ENCODE peak calls at places on chromosomes 12 and 14, in six cellular contexts. K is mesenchymal stem cell, P is IMR-90, X is neuronal stem cell, R is H1, G is H9. H is an unnamed sample.

GRCh38 chr12:48000878-48001321 is 3.4 kb downstream of the COL2A1 start:
- DNase-seq in K (peak; percentile 63), P (peak; percentile 47), X (peak; percentile 37), R (no peak), G (peak; percentile 82), H (peak; percentile 93)

GRCh38 chr12:89571481-89572190 is 45.8 kb upstream of the POC1B start:
- DNase-seq in K (no peak), P (peak; percentile 52), X (no peak), R (no peak), G (no peak), H (no peak)

GRCh38 chr14:43356984-43357545 is 1150.0 kb downstream of the FSCB start:
- DNase-seq in K (no peak), P (no peak), X (no peak), R (no peak), G (no peak), H (no peak)

GRCh38 chr14:99619873-99620834 is 16.1 kb upstream of the CCDC85C start:
- DNase-seq in K (peak; percentile 56), P (peak; percentile 45), X (no peak), R (no peak), G (peak; percentile 26), H (peak; percentile 32)

GRCh38 chr12:88432536-88433462 is 147.5 kb downstream of the KITLG start:
- DNase-seq in K (peak; percentile 33), P (peak; percentile 46), X (no peak), R (no peak), G (no peak), H (no peak)

GRCh38 chr12:57047981-57048380 is 1.9 kb downstream of the MYO1A start:
- DNase-seq in K (no peak), P (peak; percentile 43), X (no peak), R (no peak), G (no peak), H (peak; percentile 85)

GRCh38 chr12:71551529-71551928 is 111.9 kb downstream of the LGR5 start:
- DNase-seq in K (peak; percentile 41), P (peak; percentile 15), X (no peak), R (no peak), G (no peak), H (no peak)

GRCh38 chr14:31926123-31926522 is 151.0 kb upstream of the ARHGAP5 start:
- DNase-seq in K (peak; percentile 50), P (peak; percentile 53), X (no peak), R (no peak), G (no peak), H (peak; percentile 76)

DNA sequence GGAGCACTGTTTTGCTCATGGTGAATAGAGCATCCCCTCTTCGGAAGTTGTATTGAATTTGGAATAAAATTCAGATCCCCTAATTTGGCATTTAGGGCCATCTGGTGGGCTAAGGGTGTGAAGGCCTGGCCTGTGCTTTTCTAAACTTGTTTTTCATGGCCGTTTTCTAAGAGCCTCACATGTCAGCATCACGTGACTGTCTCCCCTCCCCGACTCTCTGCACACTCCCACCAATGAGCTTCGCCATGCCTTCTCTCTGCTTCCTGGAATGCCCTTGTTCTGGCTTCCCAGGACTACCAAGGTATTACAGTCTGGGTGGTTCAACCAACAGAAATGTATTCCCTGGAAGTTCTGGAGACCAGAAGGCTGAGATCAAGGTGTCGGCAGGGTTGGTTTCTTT is 85.3 kb downstream of the PRIMA1 start:
- DNase-seq in K (no peak), P (no peak), X (no peak), R (no peak), G (no peak), H (no peak)
- H3K14ac ChIP-seq in K (no peak overlapping the region), P (no peak overlapping the region), X (no peak overlapping the region), R (no peak overlapping the region), G (no peak overlapping the region), H (no peak overlapping the region)

GRCh38 chr12:42124764-42125371 is 19.8 kb downstream of the GXYLT1 start:
- DNase-seq in K (no peak), P (no peak), X (no peak), R (no peak), G (no peak), H (no peak)
- H3K14ac ChIP-seq in K (no peak overlapping the region), P (peak overlapping the region; percentile 55), X (no peak overlapping the region), R (no peak overlapping the region), G (no peak overlapping the region), H (no peak overlapping the region)

GRCh38 chr12:95418142-95418541 is 55.8 kb upstream of the METAP2 start:
- DNase-seq in K (no peak), P (no peak), X (no peak), R (no peak), G (no peak), H (no peak)
- H3K14ac ChIP-seq in K (no peak overlapping the region), P (no peak overlapping the region), X (no peak overlapping the region), R (no peak overlapping the region), G (no peak overlapping the region), H (no peak overlapping the region)

DNA sequence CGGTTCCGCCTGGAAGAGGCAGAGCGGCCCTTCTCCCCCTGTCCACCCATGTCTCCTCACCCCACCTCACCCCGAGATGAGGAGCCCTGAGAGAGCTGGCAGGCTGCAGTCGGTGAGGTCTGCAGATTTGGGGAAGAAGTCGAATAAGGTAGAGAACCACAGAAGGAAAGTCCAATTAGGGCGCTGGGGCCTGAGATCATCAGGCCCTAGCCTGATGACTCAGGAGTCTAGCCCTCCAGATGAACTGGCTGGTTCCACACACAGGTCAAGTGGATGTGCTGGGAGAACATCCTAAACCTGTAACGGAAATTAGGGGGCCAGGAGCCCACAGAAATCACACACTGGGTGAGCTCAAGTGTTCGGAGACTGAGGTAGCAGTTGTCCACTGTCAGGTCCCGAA is 1.1 kb upstream of the METTL17 start:
- DNase-seq in K (no peak), P (no peak), X (no peak), R (no peak), G (no peak), H (no peak)
- H3K14ac ChIP-seq in K (no peak overlapping the region), P (peak overlapping the region; percentile 95), X (no peak overlapping the region), R (no peak overlapping the region), G (no peak overlapping the region), H (peak overlapping the region; percentile 21)

GRCh38 chr12:14678547-14678946 is 17.9 kb downstream of the GUCY2C start:
- DNase-seq in K (no peak), P (no peak), X (no peak), R (no peak), G (no peak), H (no peak)
- H3K14ac ChIP-seq in K (no peak overlapping the region), P (no peak overlapping the region), X (no peak overlapping the region), R (no peak overlapping the region), G (no peak overlapping the region), H (no peak overlapping the region)

H was measured in trophoblast cell.